ENCODE peak calls at places on chromosomes 12 and 14, in seven cellular contexts. One of them, this sample, is unnamed.

GRCh38 chr12:9604288-9604687 is 3.4 kb downstream of the KLRB1 start:
- DNase-seq in non-pigmented ciliary epithelial cell: no peak
- DNase-seq in T-helper 17 cell: no peak
- DNase-seq in Caco-2: no peak
- DNase-seq in CD4-positive, alpha-beta T cell: no peak
- DNase-seq in activated CD4-positive, alpha-beta T cell treated with anti-CD3 and anti-CD28 coated beads for 48 hours: no peak
- DNase-seq in stimulated activated CD4-positive, alpha-beta T cell treated with anti-CD3 and anti-CD28 coated beads, Interleukin-1b, Interleukin-23, amount 100 ng/mL, for 1 hour: no peak
- DNase-seq in this sample: no peak

GRCh38 chr12:946212-946611 is 3.3 kb downstream of the RAD52 start:
- DNase-seq in CD4-positive, alpha-beta T cell: no peak
- DNase-seq in stimulated activated CD4-positive, alpha-beta T cell treated with anti-CD3 and anti-CD28 coated beads, Interleukin-1b, Interleukin-23, amount 100 ng/mL, for 1 hour: no peak
- DNase-seq in non-pigmented ciliary epithelial cell: no peak
- DNase-seq in Caco-2: no peak
- DNase-seq in T-helper 17 cell: no peak
- DNase-seq in activated CD4-positive, alpha-beta T cell treated with anti-CD3 and anti-CD28 coated beads for 48 hours: no peak
- DNase-seq in this sample: no peak

GRCh38 chr12:132174015-132174660 is 29.9 kb downstream of the NOC4L start:
- DNase-seq in non-pigmented ciliary epithelial cell: no peak
- DNase-seq in CD4-positive, alpha-beta T cell: no peak
- DNase-seq in stimulated activated CD4-positive, alpha-beta T cell treated with anti-CD3 and anti-CD28 coated beads, Interleukin-1b, Interleukin-23, amount 100 ng/mL, for 1 hour: no peak
- DNase-seq in activated CD4-positive, alpha-beta T cell treated with anti-CD3 and anti-CD28 coated beads for 48 hours: no peak
- DNase-seq in Caco-2: no peak
- DNase-seq in T-helper 17 cell: peak; percentile 4
- DNase-seq in this sample: no peak

GRCh38 chr12:20489645-20490044 is 121.3 kb downstream of the PDE3A start:
- DNase-seq in activated CD4-positive, alpha-beta T cell treated with anti-CD3 and anti-CD28 coated beads for 48 hours: no peak
- DNase-seq in Caco-2: no peak
- DNase-seq in non-pigmented ciliary epithelial cell: no peak
- DNase-seq in stimulated activated CD4-positive, alpha-beta T cell treated with anti-CD3 and anti-CD28 coated beads, Interleukin-1b, Interleukin-23, amount 100 ng/mL, for 1 hour: no peak
- DNase-seq in T-helper 17 cell: no peak
- DNase-seq in CD4-positive, alpha-beta T cell: no peak
- DNase-seq in this sample: no peak

GRCh38 chr14:104103061-104104005 is 17.8 kb downstream of the ASPG start:
- DNase-seq in stimulated activated CD4-positive, alpha-beta T cell treated with anti-CD3 and anti-CD28 coated beads, Interleukin-1b, Interleukin-23, amount 100 ng/mL, for 1 hour: no peak
- DNase-seq in activated CD4-positive, alpha-beta T cell treated with anti-CD3 and anti-CD28 coated beads for 48 hours: no peak
- DNase-seq in CD4-positive, alpha-beta T cell: no peak
- DNase-seq in T-helper 17 cell: no peak
- DNase-seq in Caco-2: peak; percentile 31
- DNase-seq in non-pigmented ciliary epithelial cell: no peak
- DNase-seq in this sample: no peak

GRCh38 chr14:68079941-68080697 is 260.5 kb downstream of the RAD51B start:
- DNase-seq in non-pigmented ciliary epithelial cell: no peak
- DNase-seq in Caco-2: no peak
- DNase-seq in activated CD4-positive, alpha-beta T cell treated with anti-CD3 and anti-CD28 coated beads for 48 hours: no peak
- DNase-seq in CD4-positive, alpha-beta T cell: no peak
- DNase-seq in T-helper 17 cell: no peak
- DNase-seq in stimulated activated CD4-positive, alpha-beta T cell treated with anti-CD3 and anti-CD28 coated beads, Interleukin-1b, Interleukin-23, amount 100 ng/mL, for 1 hour: no peak
- DNase-seq in this sample: no peak

GRCh38 chr12:70660620-70661219 is 23.5 kb upstream of the PTPRB start:
- DNase-seq in non-pigmented ciliary epithelial cell: peak; percentile 90
- DNase-seq in stimulated activated CD4-positive, alpha-beta T cell treated with anti-CD3 and anti-CD28 coated beads, Interleukin-1b, Interleukin-23, amount 100 ng/mL, for 1 hour: no peak
- DNase-seq in T-helper 17 cell: no peak
- DNase-seq in CD4-positive, alpha-beta T cell: no peak
- DNase-seq in activated CD4-positive, alpha-beta T cell treated with anti-CD3 and anti-CD28 coated beads for 48 hours: no peak
- DNase-seq in Caco-2: no peak
- DNase-seq in this sample: no peak

GRCh38 chr12:115075552-115076170 is 391.7 kb upstream of the TBX3 start:
- DNase-seq in stimulated activated CD4-positive, alpha-beta T cell treated with anti-CD3 and anti-CD28 coated beads, Interleukin-1b, Interleukin-23, amount 100 ng/mL, for 1 hour: no peak
- DNase-seq in CD4-positive, alpha-beta T cell: no peak
- DNase-seq in Caco-2: no peak
- DNase-seq in T-helper 17 cell: no peak
- DNase-seq in activated CD4-positive, alpha-beta T cell treated with anti-CD3 and anti-CD28 coated beads for 48 hours: no peak
- DNase-seq in non-pigmented ciliary epithelial cell: no peak
- DNase-seq in this sample: no peak

GRCh38 chr12:29707846-29708245 is 75.9 kb downstream of the TMTC1 start:
- DNase-seq in activated CD4-positive, alpha-beta T cell treated with anti-CD3 and anti-CD28 coated beads for 48 hours: no peak
- DNase-seq in Caco-2: no peak
- DNase-seq in non-pigmented ciliary epithelial cell: no peak
- DNase-seq in CD4-positive, alpha-beta T cell: no peak
- DNase-seq in T-helper 17 cell: no peak
- DNase-seq in stimulated activated CD4-positive, alpha-beta T cell treated with anti-CD3 and anti-CD28 coated beads, Interleukin-1b, Interleukin-23, amount 100 ng/mL, for 1 hour: no peak
- DNase-seq in this sample: no peak

GRCh38 chr12:101637936-101638335 is 43.2 kb downstream of the MYBPC1 start:
- DNase-seq in activated CD4-positive, alpha-beta T cell treated with anti-CD3 and anti-CD28 coated beads for 48 hours: no peak
- DNase-seq in stimulated activated CD4-positive, alpha-beta T cell treated with anti-CD3 and anti-CD28 coated beads, Interleukin-1b, Interleukin-23, amount 100 ng/mL, for 1 hour: no peak
- DNase-seq in Caco-2: no peak
- DNase-seq in CD4-positive, alpha-beta T cell: no peak
- DNase-seq in non-pigmented ciliary epithelial cell: no peak
- DNase-seq in T-helper 17 cell: no peak
- DNase-seq in this sample: no peak

GRCh38 chr12:78888583-78888982 is 24.0 kb downstream of the SYT1 start:
- DNase-seq in CD4-positive, alpha-beta T cell: no peak
- DNase-seq in T-helper 17 cell: no peak
- DNase-seq in non-pigmented ciliary epithelial cell: no peak
- DNase-seq in stimulated activated CD4-positive, alpha-beta T cell treated with anti-CD3 and anti-CD28 coated beads, Interleukin-1b, Interleukin-23, amount 100 ng/mL, for 1 hour: no peak
- DNase-seq in Caco-2: no peak
- DNase-seq in activated CD4-positive, alpha-beta T cell treated with anti-CD3 and anti-CD28 coated beads for 48 hours: no peak
- DNase-seq in this sample: no peak

GRCh38 chr14:88554458-88555286 is at the start of gene PTPN21:
- DNase-seq in CD4-positive, alpha-beta T cell: no peak
- DNase-seq in non-pigmented ciliary epithelial cell: no peak
- DNase-seq in Caco-2: peak; percentile 81
- DNase-seq in T-helper 17 cell: peak; percentile 17
- DNase-seq in stimulated activated CD4-positive, alpha-beta T cell treated with anti-CD3 and anti-CD28 coated beads, Interleukin-1b, Interleukin-23, amount 100 ng/mL, for 1 hour: no peak
- DNase-seq in activated CD4-positive, alpha-beta T cell treated with anti-CD3 and anti-CD28 coated beads for 48 hours: no peak
- DNase-seq in this sample: no peak

GRCh38 chr14:105480807-105481801 is 5.6 kb upstream of the CRIP1 start:
- DNase-seq in stimulated activated CD4-positive, alpha-beta T cell treated with anti-CD3 and anti-CD28 coated beads, Interleukin-1b, Interleukin-23, amount 100 ng/mL, for 1 hour: peak; percentile 75
- DNase-seq in CD4-positive, alpha-beta T cell: peak; percentile 88
- DNase-seq in activated CD4-positive, alpha-beta T cell treated with anti-CD3 and anti-CD28 coated beads for 48 hours: peak; percentile 93
- DNase-seq in T-helper 17 cell: peak; percentile 85
- DNase-seq in non-pigmented ciliary epithelial cell: no peak
- DNase-seq in Caco-2: peak; percentile 85
- DNase-seq in this sample: peak; percentile 59

GRCh38 chr12:104480826-104481457 is 24.2 kb downstream of the CHST11 start:
- DNase-seq in Caco-2: no peak
- DNase-seq in T-helper 17 cell: no peak
- DNase-seq in non-pigmented ciliary epithelial cell: peak; percentile 77
- DNase-seq in CD4-positive, alpha-beta T cell: no peak
- DNase-seq in stimulated activated CD4-positive, alpha-beta T cell treated with anti-CD3 and anti-CD28 coated beads, Interleukin-1b, Interleukin-23, amount 100 ng/mL, for 1 hour: no peak
- DNase-seq in activated CD4-positive, alpha-beta T cell treated with anti-CD3 and anti-CD28 coated beads for 48 hours: no peak
- DNase-seq in this sample: no peak

GRCh38 chr14:101965796-101966718 is 1.7 kb downstream of the DYNC1H1 start:
- DNase-seq in non-pigmented ciliary epithelial cell: no peak
- DNase-seq in Caco-2: peak; percentile 23
- DNase-seq in stimulated activated CD4-positive, alpha-beta T cell treated with anti-CD3 and anti-CD28 coated beads, Interleukin-1b, Interleukin-23, amount 100 ng/mL, for 1 hour: no peak
- DNase-seq in activated CD4-positive, alpha-beta T cell treated with anti-CD3 and anti-CD28 coated beads for 48 hours: no peak
- DNase-seq in T-helper 17 cell: no peak
- DNase-seq in CD4-positive, alpha-beta T cell: no peak
- DNase-seq in this sample: no peak

GRCh38 chr12:68178184-68178583 is 18.6 kb upstream of the IFNG start:
- DNase-seq in CD4-positive, alpha-beta T cell: no peak
- DNase-seq in stimulated activated CD4-positive, alpha-beta T cell treated with anti-CD3 and anti-CD28 coated beads, Interleukin-1b, Interleukin-23, amount 100 ng/mL, for 1 hour: no peak
- DNase-seq in T-helper 17 cell: no peak
- DNase-seq in activated CD4-positive, alpha-beta T cell treated with anti-CD3 and anti-CD28 coated beads for 48 hours: no peak
- DNase-seq in Caco-2: no peak
- DNase-seq in non-pigmented ciliary epithelial cell: no peak
- DNase-seq in this sample: no peak

GRCh38 chr14:99612737-99613330 is 8.8 kb upstream of the CCDC85C start:
- DNase-seq in activated CD4-positive, alpha-beta T cell treated with anti-CD3 and anti-CD28 coated beads for 48 hours: no peak
- DNase-seq in Caco-2: no peak
- DNase-seq in T-helper 17 cell: no peak
- DNase-seq in stimulated activated CD4-positive, alpha-beta T cell treated with anti-CD3 and anti-CD28 coated beads, Interleukin-1b, Interleukin-23, amount 100 ng/mL, for 1 hour: no peak
- DNase-seq in CD4-positive, alpha-beta T cell: no peak
- DNase-seq in non-pigmented ciliary epithelial cell: no peak
- DNase-seq in this sample: no peak

GRCh38 chr12:27095346-27095745 is 13.0 kb upstream of the C12orf71 start:
- DNase-seq in activated CD4-positive, alpha-beta T cell treated with anti-CD3 and anti-CD28 coated beads for 48 hours: no peak
- DNase-seq in CD4-positive, alpha-beta T cell: no peak
- DNase-seq in non-pigmented ciliary epithelial cell: no peak
- DNase-seq in T-helper 17 cell: no peak
- DNase-seq in Caco-2: no peak
- DNase-seq in stimulated activated CD4-positive, alpha-beta T cell treated with anti-CD3 and anti-CD28 coated beads, Interleukin-1b, Interleukin-23, amount 100 ng/mL, for 1 hour: no peak
- DNase-seq in this sample: no peak

GRCh38 chr12:125738211-125738610 is 673.0 kb downstream of the AACS start:
- DNase-seq in CD4-positive, alpha-beta T cell: no peak
- DNase-seq in T-helper 17 cell: no peak
- DNase-seq in stimulated activated CD4-positive, alpha-beta T cell treated with anti-CD3 and anti-CD28 coated beads, Interleukin-1b, Interleukin-23, amount 100 ng/mL, for 1 hour: no peak
- DNase-seq in non-pigmented ciliary epithelial cell: no peak
- DNase-seq in Caco-2: no peak
- DNase-seq in activated CD4-positive, alpha-beta T cell treated with anti-CD3 and anti-CD28 coated beads for 48 hours: no peak
- DNase-seq in this sample: no peak

GRCh38 chr14:64720190-64720589 is 16.0 kb downstream of the PLEKHG3 start:
- DNase-seq in T-helper 17 cell: no peak
- DNase-seq in stimulated activated CD4-positive, alpha-beta T cell treated with anti-CD3 and anti-CD28 coated beads, Interleukin-1b, Interleukin-23, amount 100 ng/mL, for 1 hour: no peak
- DNase-seq in non-pigmented ciliary epithelial cell: peak; percentile 81
- DNase-seq in Caco-2: no peak
- DNase-seq in CD4-positive, alpha-beta T cell: no peak
- DNase-seq in activated CD4-positive, alpha-beta T cell treated with anti-CD3 and anti-CD28 coated beads for 48 hours: no peak
- DNase-seq in this sample: no peak

GRCh38 chr12:26195250-26195640 is at the start of gene SSPN:
- DNase-seq in Caco-2: peak; percentile 71
- DNase-seq in T-helper 17 cell: no peak
- DNase-seq in CD4-positive, alpha-beta T cell: no peak
- DNase-seq in activated CD4-positive, alpha-beta T cell treated with anti-CD3 and anti-CD28 coated beads for 48 hours: peak; percentile 18
- DNase-seq in stimulated activated CD4-positive, alpha-beta T cell treated with anti-CD3 and anti-CD28 coated beads, Interleukin-1b, Interleukin-23, amount 100 ng/mL, for 1 hour: no peak
- DNase-seq in non-pigmented ciliary epithelial cell: no peak
- DNase-seq in this sample: no peak

GRCh38 chr14:20632448-20632830 is 9.1 kb downstream of the OR6S1 start:
- DNase-seq in CD4-positive, alpha-beta T cell: no peak
- DNase-seq in non-pigmented ciliary epithelial cell: no peak
- DNase-seq in stimulated activated CD4-positive, alpha-beta T cell treated with anti-CD3 and anti-CD28 coated beads, Interleukin-1b, Interleukin-23, amount 100 ng/mL, for 1 hour: no peak
- DNase-seq in Caco-2: no peak
- DNase-seq in T-helper 17 cell: no peak
- DNase-seq in activated CD4-positive, alpha-beta T cell treated with anti-CD3 and anti-CD28 coated beads for 48 hours: peak; percentile 47
- DNase-seq in this sample: no peak

GRCh38 chr12:131740626-131741025 is 29.7 kb downstream of the SFSWAP start:
- DNase-seq in T-helper 17 cell: no peak
- DNase-seq in CD4-positive, alpha-beta T cell: no peak
- DNase-seq in activated CD4-positive, alpha-beta T cell treated with anti-CD3 and anti-CD28 coated beads for 48 hours: no peak
- DNase-seq in Caco-2: no peak
- DNase-seq in stimulated activated CD4-positive, alpha-beta T cell treated with anti-CD3 and anti-CD28 coated beads, Interleukin-1b, Interleukin-23, amount 100 ng/mL, for 1 hour: no peak
- DNase-seq in non-pigmented ciliary epithelial cell: no peak
- DNase-seq in this sample: no peak

GRCh38 chr12:76277480-76277879 is 70.7 kb downstream of the BBS10 start:
- DNase-seq in Caco-2: no peak
- DNase-seq in T-helper 17 cell: no peak
- DNase-seq in stimulated activated CD4-positive, alpha-beta T cell treated with anti-CD3 and anti-CD28 coated beads, Interleukin-1b, Interleukin-23, amount 100 ng/mL, for 1 hour: no peak
- DNase-seq in CD4-positive, alpha-beta T cell: no peak
- DNase-seq in non-pigmented ciliary epithelial cell: peak; percentile 75
- DNase-seq in activated CD4-positive, alpha-beta T cell treated with anti-CD3 and anti-CD28 coated beads for 48 hours: no peak
- DNase-seq in this sample: no peak

GRCh38 chr12:25054783-25055144 is 105.9 kb upstream of the BCAT1 start:
- DNase-seq in stimulated activated CD4-positive, alpha-beta T cell treated with anti-CD3 and anti-CD28 coated beads, Interleukin-1b, Interleukin-23, amount 100 ng/mL, for 1 hour: no peak
- DNase-seq in activated CD4-positive, alpha-beta T cell treated with anti-CD3 and anti-CD28 coated beads for 48 hours: peak; percentile 76
- DNase-seq in T-helper 17 cell: no peak
- DNase-seq in Caco-2: no peak
- DNase-seq in CD4-positive, alpha-beta T cell: peak; percentile 42
- DNase-seq in non-pigmented ciliary epithelial cell: peak; percentile 47
- DNase-seq in this sample: no peak

GRCh38 chr12:110067531-110067930 is 19.2 kb upstream of the C12orf76 start:
- DNase-seq in non-pigmented ciliary epithelial cell: no peak
- DNase-seq in Caco-2: no peak
- DNase-seq in CD4-positive, alpha-beta T cell: no peak
- DNase-seq in activated CD4-positive, alpha-beta T cell treated with anti-CD3 and anti-CD28 coated beads for 48 hours: no peak
- DNase-seq in T-helper 17 cell: no peak
- DNase-seq in stimulated activated CD4-positive, alpha-beta T cell treated with anti-CD3 and anti-CD28 coated beads, Interleukin-1b, Interleukin-23, amount 100 ng/mL, for 1 hour: no peak
- DNase-seq in this sample: no peak

GRCh38 chr12:45409966-45410365 is 194.1 kb downstream of the ANO6 start:
- DNase-seq in Caco-2: no peak
- DNase-seq in T-helper 17 cell: no peak
- DNase-seq in CD4-positive, alpha-beta T cell: no peak
- DNase-seq in non-pigmented ciliary epithelial cell: peak; percentile 60
- DNase-seq in activated CD4-positive, alpha-beta T cell treated with anti-CD3 and anti-CD28 coated beads for 48 hours: no peak
- DNase-seq in stimulated activated CD4-positive, alpha-beta T cell treated with anti-CD3 and anti-CD28 coated beads, Interleukin-1b, Interleukin-23, amount 100 ng/mL, for 1 hour: no peak
- DNase-seq in this sample: no peak

GRCh38 chr14:75880512-75880911 is 101.3 kb downstream of the TGFB3 start:
- DNase-seq in activated CD4-positive, alpha-beta T cell treated with anti-CD3 and anti-CD28 coated beads for 48 hours: no peak
- DNase-seq in T-helper 17 cell: no peak
- DNase-seq in stimulated activated CD4-positive, alpha-beta T cell treated with anti-CD3 and anti-CD28 coated beads, Interleukin-1b, Interleukin-23, amount 100 ng/mL, for 1 hour: no peak
- DNase-seq in CD4-positive, alpha-beta T cell: no peak
- DNase-seq in non-pigmented ciliary epithelial cell: no peak
- DNase-seq in Caco-2: no peak
- DNase-seq in this sample: no peak

GRCh38 chr12:132063491-132063890 is 80.6 kb downstream of the DDX51 start:
- DNase-seq in activated CD4-positive, alpha-beta T cell treated with anti-CD3 and anti-CD28 coated beads for 48 hours: no peak
- DNase-seq in T-helper 17 cell: no peak
- DNase-seq in stimulated activated CD4-positive, alpha-beta T cell treated with anti-CD3 and anti-CD28 coated beads, Interleukin-1b, Interleukin-23, amount 100 ng/mL, for 1 hour: no peak
- DNase-seq in Caco-2: no peak
- DNase-seq in CD4-positive, alpha-beta T cell: no peak
- DNase-seq in non-pigmented ciliary epithelial cell: no peak
- DNase-seq in this sample: no peak

GRCh38 chr12:75717902-75718301 is 206.5 kb upstream of the KRR1 start:
- DNase-seq in T-helper 17 cell: no peak
- DNase-seq in activated CD4-positive, alpha-beta T cell treated with anti-CD3 and anti-CD28 coated beads for 48 hours: no peak
- DNase-seq in non-pigmented ciliary epithelial cell: no peak
- DNase-seq in Caco-2: no peak
- DNase-seq in CD4-positive, alpha-beta T cell: no peak
- DNase-seq in stimulated activated CD4-positive, alpha-beta T cell treated with anti-CD3 and anti-CD28 coated beads, Interleukin-1b, Interleukin-23, amount 100 ng/mL, for 1 hour: no peak
- DNase-seq in this sample: no peak

GRCh38 chr12:89306827-89307498 is 45.3 kb downstream of the DUSP6 start:
- DNase-seq in Caco-2: no peak
- DNase-seq in stimulated activated CD4-positive, alpha-beta T cell treated with anti-CD3 and anti-CD28 coated beads, Interleukin-1b, Interleukin-23, amount 100 ng/mL, for 1 hour: no peak
- DNase-seq in non-pigmented ciliary epithelial cell: no peak
- DNase-seq in CD4-positive, alpha-beta T cell: no peak
- DNase-seq in activated CD4-positive, alpha-beta T cell treated with anti-CD3 and anti-CD28 coated beads for 48 hours: no peak
- DNase-seq in T-helper 17 cell: no peak
- DNase-seq in this sample: no peak

GRCh38 chr14:103576371-103577024 is 13.7 kb downstream of the COA8 start:
- DNase-seq in non-pigmented ciliary epithelial cell: peak; percentile 27
- DNase-seq in T-helper 17 cell: no peak
- DNase-seq in activated CD4-positive, alpha-beta T cell treated with anti-CD3 and anti-CD28 coated beads for 48 hours: no peak
- DNase-seq in Caco-2: no peak
- DNase-seq in stimulated activated CD4-positive, alpha-beta T cell treated with anti-CD3 and anti-CD28 coated beads, Interleukin-1b, Interleukin-23, amount 100 ng/mL, for 1 hour: no peak
- DNase-seq in CD4-positive, alpha-beta T cell: no peak
- DNase-seq in this sample: no peak

This sample was measured in GOT3.